ENCODE peak calls at places on chromosomes 5 and 9, in four cellular contexts. W is left ventricle myocardium inferior, B is neural progenitor cell, R is SW480. J is an unnamed sample.

GRCh38 chr9:99030610-99031009 is 74.3 kb upstream of the TGFBR1 start:
- DNase-seq in W (no peak), B (no peak), R (no peak), J (no peak)

GRCh38 chr5:116572375-116573278 is 2.0 kb downstream of the SEMA6A start:
- DNase-seq in W (peak), B (peak), R (peak), J (no peak)

GRCh38 chr5:4420177-4420576 is 720.0 kb upstream of the ADAMTS16 start:
- DNase-seq in W (no peak), B (no peak), R (no peak), J (no peak)

GRCh38 chr9:116112236-116112635 is 41.4 kb upstream of the PAPPA start:
- DNase-seq in W (no peak), B (no peak), R (no peak), J (no peak)

GRCh38 chr5:83711982-83712601 is 8.6 kb downstream of the HAPLN1 start:
- DNase-seq in W (no peak), B (peak), R (peak), J (peak)

GRCh38 chr9:118444403-118444802 is 740.2 kb downstream of the TLR4 start:
- DNase-seq in W (no peak), B (no peak), R (no peak), J (no peak)

GRCh38 chr5:124995451-124995850 is 249.0 kb upstream of the ZNF608 start:
- DNase-seq in W (no peak), B (no peak), R (no peak), J (no peak)

GRCh38 chr5:19179561-19179960 is 808.4 kb downstream of the CDH18 start:
- DNase-seq in W (no peak), B (no peak), R (no peak), J (no peak)

GRCh38 chr5:136308396-136308795 is 56.9 kb downstream of the TRPC7 start:
- DNase-seq in W (no peak), B (peak), R (peak), J (no peak)

GRCh38 chr5:127758884-127759283 is 55.7 kb downstream of the CCDC192 start:
- DNase-seq in W (no peak), B (no peak), R (no peak), J (no peak)

GRCh38 chr9:131707677-131708612 is 31.9 kb downstream of the RAPGEF1 start:
- DNase-seq in W (peak), B (no peak), R (no peak), J (no peak)

GRCh38 chr5:149397530-149397929 is 18.4 kb upstream of the IL17B start:
- DNase-seq in W (no peak), B (no peak), R (no peak), J (no peak)

GRCh38 chr5:134114886-134115805 is 665 bp downstream of the TCF7 start:
- DNase-seq in W (no peak), B (peak), R (no peak), J (no peak)

GRCh38 chr9:76438841-76439588 is 20.0 kb upstream of the GCNT1 start:
- DNase-seq in W (no peak), B (no peak), R (no peak), J (no peak)

J was measured in tibial nerve.